ENCODE peak calls at places on chromosomes 13 and 19, in nine cellular contexts. B is BE2C; N is M059J; E is RPMI8226; L is GM23248; C is hepatic stellate cell; Y is psoas muscle; Z is EL; R is stimulated activated CD8-positive, alpha-beta memory T cell treated with anti-CD3 and anti-CD28 coated beads, Interleukin-12 subunit alpha, Interleukin-12 subunit beta, amount 100 ng/mL, for 4 hours. P is an unnamed sample.

GRCh38 chr19:4062576-4063368 is 3.9 kb downstream of the ZBTB7A start:
- DNase-seq in E (no peak), B (no peak), Z (no peak), R (no peak), Y (peak), C (no peak), L (peak), N (no peak), P (no peak)

GRCh38 chr13:76884167-76884566 is 2.0 kb downstream of the KCTD12 start:
- DNase-seq in L (peak), N (peak), C (no peak), Z (no peak), E (peak), B (peak), Y (peak), R (no peak), P (no peak)

GRCh38 chr13:51311271-51311670 is 28.2 kb upstream of the SERPINE3 start:
- DNase-seq in Y (no peak), R (no peak), L (no peak), C (no peak), Z (no peak), N (no peak), E (no peak), B (no peak), P (no peak)

GRCh38 chr13:84831666-84832657 is 949.7 kb upstream of the SLITRK1 start:
- DNase-seq in N (no peak), B (no peak), Z (no peak), L (no peak), E (no peak), Y (no peak), R (no peak), C (no peak), P (no peak)

GRCh38 chr19:39679056-39679790 is 23.5 kb downstream of the LGALS16 start:
- DNase-seq in Z (no peak), E (peak), N (peak), R (no peak), L (no peak), C (no peak), B (no peak), Y (peak), P (no peak)

GRCh38 chr13:44436589-44437337 is 63.1 kb downstream of the SERP2 start:
- DNase-seq in B (peak), Y (peak), N (peak), L (peak), Z (peak), C (peak), R (peak), E (peak), P (peak)

GRCh38 chr19:41993612-41994483 is at the start of gene ATP1A3:
- DNase-seq in C (peak), E (peak), Z (peak), Y (no peak), B (peak), R (peak), L (peak), N (peak), P (peak)

GRCh38 chr13:108495686-108496363 is 133.6 kb upstream of the MYO16 start:
- DNase-seq in C (no peak), L (no peak), R (no peak), Y (no peak), E (no peak), N (no peak), Z (no peak), B (no peak), P (no peak)

GRCh38 chr13:106484084-106484754 is 51.2 kb downstream of the EFNB2 start:
- DNase-seq in R (no peak), B (no peak), N (peak), L (no peak), E (no peak), Z (peak), Y (no peak), C (no peak), P (no peak)

GRCh38 chr13:26262156-26262555 is 8.2 kb downstream of the CDK8 start:
- DNase-seq in E (no peak), C (no peak), L (no peak), B (no peak), Y (no peak), N (no peak), Z (no peak), R (no peak), P (no peak)

GRCh38 chr19:40234429-40235237 is 8.1 kb upstream of the CCNP start:
- DNase-seq in C (no peak), Y (no peak), L (no peak), E (no peak), N (no peak), R (no peak), Z (no peak), B (no peak), P (no peak)

GRCh38 chr19:41515054-41515652 is 60.8 kb upstream of the CEACAM21 start:
- DNase-seq in L (no peak), Z (no peak), C (no peak), E (no peak), R (no peak), Y (no peak), N (no peak), B (no peak), P (no peak)

GRCh38 chr13:35146686-35147085 is 204.6 kb downstream of the NBEA start:
- DNase-seq in C (no peak), B (no peak), L (no peak), Y (no peak), Z (no peak), R (no peak), E (no peak), N (no peak), P (no peak)

GRCh38 chr13:98068511-98068910 is 74.4 kb upstream of the FARP1 start:
- DNase-seq in R (no peak), C (no peak), Y (no peak), B (no peak), E (no peak), L (no peak), Z (no peak), N (no peak), P (no peak)

GRCh38 chr13:103898481-103898880 is 832.3 kb upstream of the SLC10A2 start:
- DNase-seq in Z (no peak), L (no peak), B (peak), N (peak), R (no peak), Y (no peak), C (no peak), E (no peak), P (no peak)

GRCh38 chr19:50417850-50418185 is 920 bp upstream of the SPIB start:
- DNase-seq in E (no peak), N (no peak), B (no peak), Y (no peak), R (no peak), L (no peak), C (no peak), Z (no peak), P (no peak)

GRCh38 chr13:97386832-97387486 is 47.0 kb upstream of the RAP2A start:
- DNase-seq in L (no peak), Y (no peak), B (no peak), E (no peak), Z (no peak), N (no peak), R (no peak), C (no peak), P (no peak)

GRCh38 chr19:18197306-18197705 is 4.3 kb downstream of the MPV17L2 start:
- DNase-seq in E (no peak), Y (no peak), N (no peak), Z (no peak), B (no peak), R (no peak), C (no peak), L (no peak), P (no peak)

GRCh38 chr19:2426661-2427322 is 594 bp downstream of the TIMM13 start:
- DNase-seq in L (peak), R (peak), B (peak), Y (peak), N (no peak), Z (peak), E (peak), C (peak), P (peak)

GRCh38 chr19:28737021-28737525 is 475.9 kb downstream of the UQCRFS1 start:
- DNase-seq in Y (no peak), N (peak), R (no peak), E (peak), Z (peak), L (peak), C (peak), B (no peak), P (peak)

GRCh38 chr13:25864116-25864515 is 187.7 kb downstream of the SHISA2 start:
- DNase-seq in C (no peak), Y (no peak), E (no peak), Z (no peak), B (no peak), L (no peak), N (no peak), R (no peak), P (no peak)

GRCh38 chr13:39186205-39186880 is 148.1 kb downstream of the NHLRC3 start:
- DNase-seq in Z (no peak), E (no peak), B (no peak), R (no peak), L (no peak), C (no peak), Y (no peak), N (no peak), P (no peak)

GRCh38 chr13:49731766-49732165 is 40.5 kb upstream of the EBPL start:
- DNase-seq in B (no peak), N (peak), Z (peak), E (no peak), L (peak), Y (no peak), R (no peak), C (peak), P (no peak)

GRCh38 chr13:71879129-71879535 is 12.1 kb upstream of the DACH1 start:
- DNase-seq in C (no peak), L (peak), E (peak), Z (no peak), N (peak), B (peak), R (no peak), Y (no peak), P (no peak)

GRCh38 chr13:43132228-43132627 is 108.8 kb downstream of the DNAJC15 start:
- DNase-seq in L (peak), C (no peak), Y (no peak), B (peak), Z (peak), E (peak), N (peak), R (no peak), P (peak)

GRCh38 chr13:88223958-88224357 is 552.8 kb downstream of the SLITRK5 start:
- DNase-seq in R (no peak), N (no peak), C (no peak), Y (no peak), B (no peak), E (no peak), L (no peak), Z (no peak), P (no peak)